ENCODE peak calls at places on chromosomes 11 and 22, in six cellular contexts. O is IMR-90, R is K562, N is fibroblast of lung, A is HepG2, Y is neuronal stem cell. E is an unnamed sample.

GRCh38 chr11:61814958-61815789 is 1.6 kb downstream of the FADS1 start:
- DNase-seq in O (peak; percentile 95), R (peak; percentile 90), N (peak; percentile 95), A (peak; percentile 96), Y (peak; percentile 97), E (peak; percentile 91)

GRCh38 chr11:40255457-40255856 is 1204.0 kb downstream of the LRRC4C start:
- DNase-seq in O (no peak), R (no peak), N (no peak), A (no peak), Y (no peak), E (no peak)

GRCh38 chr11:64334764-64335741 is 5.0 kb upstream of the CCDC88B start:
- DNase-seq in O (peak; percentile 96), R (peak; percentile 94), N (peak; percentile 97), A (peak; percentile 85), Y (no peak), E (peak; percentile 80)

GRCh38 chr11:19225123-19225522 is 15.6 kb downstream of the E2F8 start:
- DNase-seq in O (no peak), R (no peak), N (no peak), A (no peak), Y (no peak), E (no peak)

GRCh38 chr11:59141673-59142460 is 789 bp upstream of the FAM111A start:
- DNase-seq in O (peak; percentile 68), R (no peak), N (peak; percentile 75), A (no peak), Y (no peak), E (no peak)

GRCh38 chr22:19187716-19188563 is 9.4 kb upstream of the SLC25A1 start:
- DNase-seq in O (no peak), R (no peak), N (no peak), A (no peak), Y (no peak), E (no peak)

GRCh38 chr11:61429346-61429690 is 457 bp downstream of the CPSF7 start:
- DNase-seq in O (peak; percentile 44), R (peak; percentile 84), N (peak; percentile 46), A (peak; percentile 66), Y (peak; percentile 73), E (peak; percentile 63)

GRCh38 chr11:74756571-74756970 is 7.9 kb downstream of the RNF169 start:
- DNase-seq in O (no peak), R (no peak), N (no peak), A (peak; percentile 53), Y (no peak), E (no peak)

GRCh38 chr22:36445158-36445668 is 36.2 kb downstream of the TXN2 start:
- DNase-seq in O (peak; percentile 97), R (no peak), N (peak; percentile 99), A (peak; percentile 47), Y (no peak), E (no peak)

GRCh38 chr22:32685527-32685926 is 116.0 kb upstream of the TIMP3 start:
- DNase-seq in O (peak; percentile 20), R (no peak), N (no peak), A (no peak), Y (no peak), E (no peak)

GRCh38 chr11:29119116-29119515 is 897.7 kb downstream of the KCNA4 start:
- DNase-seq in O (peak; percentile 72), R (no peak), N (peak; percentile 40), A (no peak), Y (no peak), E (no peak)

GRCh38 chr11:118339281-118340045 is 3.0 kb downstream of the CD3D start:
- DNase-seq in O (no peak), R (peak; percentile 22), N (no peak), A (no peak), Y (no peak), E (no peak)

GRCh38 chr11:13384837-13385417 is 78.1 kb downstream of the BTBD10 start:
- DNase-seq in O (peak; percentile 68), R (peak; percentile 23), N (peak; percentile 49), A (peak; percentile 25), Y (peak; percentile 23), E (peak; percentile 36)

GRCh38 chr22:35742342-35743100 is 24.8 kb downstream of the APOL5 start:
- DNase-seq in O (peak; percentile 81), R (peak; percentile 54), N (peak; percentile 89), A (no peak), Y (no peak), E (no peak)

GRCh38 chr22:38707346-38707745 is 1.6 kb downstream of the GTPBP1 start:
- DNase-seq in O (peak; percentile 73), R (no peak), N (peak; percentile 53), A (peak; percentile 80), Y (no peak), E (peak; percentile 49)

GRCh38 chr11:47256374-47256773 is 1.4 kb upstream of the NR1H3 start:
- DNase-seq in O (no peak), R (no peak), N (no peak), A (no peak), Y (no peak), E (no peak)

GRCh38 chr22:35705141-35705540 is 12.5 kb upstream of the APOL5 start:
- DNase-seq in O (peak; percentile 95), R (no peak), N (peak; percentile 84), A (no peak), Y (no peak), E (no peak)

GRCh38 chr11:119473226-119473625 is 50.3 kb upstream of the THY1 start:
- DNase-seq in O (no peak), R (no peak), N (no peak), A (peak; percentile 30), Y (no peak), E (no peak)

GRCh38 chr11:4061700-4062099 is 32.9 kb upstream of the RRM1 start:
- DNase-seq in O (no peak), R (no peak), N (no peak), A (no peak), Y (no peak), E (no peak)

GRCh38 chr11:58914821-58915543 is 24.3 kb upstream of the GLYATL1 start:
- DNase-seq in O (peak; percentile 24), R (no peak), N (peak; percentile 44), A (no peak), Y (no peak), E (no peak)

GRCh38 chr11:82980292-82980691 is 78.8 kb downstream of the DDIAS start:
- DNase-seq in O (peak; percentile 84), R (no peak), N (peak; percentile 90), A (no peak), Y (no peak), E (no peak)

GRCh38 chr11:112817376-112817775 is 143.8 kb upstream of the NCAM1 start:
- DNase-seq in O (no peak), R (no peak), N (no peak), A (no peak), Y (no peak), E (no peak)

GRCh38 chr11:113213549-113213948 is 100.8 kb upstream of the TTC12 start:
- DNase-seq in O (no peak), R (no peak), N (no peak), A (no peak), Y (no peak), E (no peak)

GRCh38 chr11:24781288-24781687 is 284.4 kb downstream of the LUZP2 start:
- DNase-seq in O (no peak), R (no peak), N (no peak), A (no peak), Y (no peak), E (no peak)

GRCh38 chr11:12086271-12087074 is 23.9 kb upstream of the MICAL2 start:
- DNase-seq in O (peak; percentile 97), R (no peak), N (peak; percentile 99), A (peak; percentile 37), Y (no peak), E (peak; percentile 52)

GRCh38 chr11:39255648-39256047 is 2203.8 kb downstream of the LRRC4C start:
- DNase-seq in O (no peak), R (no peak), N (no peak), A (no peak), Y (no peak), E (no peak)

GRCh38 chr11:123254357-123254756 is 59.3 kb upstream of the CLMP start:
- DNase-seq in O (no peak), R (no peak), N (no peak), A (no peak), Y (no peak), E (no peak)

GRCh38 chr11:95231881-95232605 is 1.0 kb upstream of the SESN3 start:
- DNase-seq in O (no peak), R (no peak), N (peak; percentile 78), A (no peak), Y (no peak), E (peak; percentile 72)

GRCh38 chr11:134841411-134841810 is 429.4 kb upstream of the B3GAT1 start:
- DNase-seq in O (no peak), R (no peak), N (no peak), A (no peak), Y (no peak), E (no peak)

GRCh38 chr11:69449320-69450063 is 32.0 kb upstream of the LINC01488 start:
- DNase-seq in O (peak; percentile 47), R (peak; percentile 82), N (peak; percentile 57), A (peak; percentile 61), Y (no peak), E (no peak)

GRCh38 chr11:132782102-132782501 is 750.2 kb downstream of the OPCML start:
- DNase-seq in O (no peak), R (no peak), N (no peak), A (no peak), Y (no peak), E (no peak)

DNA sequence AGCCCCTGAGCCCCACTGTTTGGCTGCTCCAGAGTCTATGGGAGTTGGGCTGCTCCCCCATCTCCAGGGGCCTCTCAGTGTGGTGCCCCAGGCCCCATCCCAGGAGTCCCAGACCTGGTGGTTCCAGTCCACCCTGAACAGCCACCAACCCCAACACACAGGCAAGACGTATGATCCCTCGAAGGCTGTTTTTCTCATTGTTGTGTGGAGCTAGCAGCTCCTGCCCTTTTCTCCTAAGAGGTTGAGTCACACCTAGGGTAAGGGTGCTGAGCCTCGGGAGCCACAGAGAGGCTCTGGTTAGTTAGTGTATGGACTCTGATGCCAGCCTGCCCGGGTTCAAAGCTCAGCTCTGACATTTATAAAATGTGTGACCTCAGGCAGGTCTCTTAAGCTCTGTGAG is 47.1 kb downstream of the FBLN1 start:
- DNase-seq in O (no peak), R (no peak), N (no peak), A (no peak), Y (no peak), E (no peak)
- H3K36me3 ChIP-seq in O (peaks cover 63% of the 10 kb centered on the region), R (no peaks in the 10 kb centered on the region), N (peaks cover 5% of the 10 kb centered on the region), A (peaks cover 18% of the 10 kb centered on the region), Y (peaks cover 77% of the 10 kb centered on the region), E (no peaks in the 10 kb centered on the region)

DNA sequence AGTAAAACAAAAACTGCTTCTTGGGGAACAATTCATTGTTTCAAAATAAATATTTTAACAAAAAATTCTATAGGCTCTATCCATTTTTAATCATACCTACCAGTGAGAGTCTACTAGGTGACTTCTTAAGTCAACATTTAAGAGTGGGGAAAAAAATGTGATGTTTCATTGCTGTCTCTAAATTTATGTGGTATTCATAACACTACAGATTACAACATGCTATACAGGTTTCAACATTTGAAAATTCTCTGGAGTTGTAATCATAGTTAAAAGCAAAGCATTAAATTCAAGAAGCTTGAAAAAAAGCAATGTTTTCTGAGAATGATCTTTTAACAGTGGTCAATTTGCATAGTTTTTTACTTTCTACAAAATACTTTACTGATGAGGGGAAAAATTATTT is 18.3 kb downstream of the SBF2 start:
- DNase-seq in O (no peak), R (no peak), N (no peak), A (no peak), Y (no peak), E (no peak)
- H3K27ac ChIP-seq in O (no peak overlapping the region), R (no peak overlapping the region), N (no peak overlapping the region), A (no peak overlapping the region), Y (no peak overlapping the region), E (no peak overlapping the region)

GRCh38 chr11:75911459-75911858 is 96.4 kb downstream of the UVRAG start:
- DNase-seq in O (no peak), R (no peak), N (no peak), A (no peak), Y (no peak), E (no peak)
- H3K9ac ChIP-seq in O (no peak overlapping the region), R (no peak overlapping the region), N (no peak overlapping the region), A (no peak overlapping the region), Y (no peak overlapping the region), E (no peak overlapping the region)

GRCh38 chr11:86275493-86276370 is 26.3 kb upstream of the HIKESHI start:
- DNase-seq in O (no peak), R (no peak), N (no peak), A (no peak), Y (no peak), E (no peak)
- H3K36me3 ChIP-seq in O (peaks cover 2% of the 10 kb centered on the region), R (peaks cover 78% of the 10 kb centered on the region), N (peaks cover 3% of the 10 kb centered on the region), A (peaks cover 6% of the 10 kb centered on the region), Y (peaks cover 90% of the 10 kb centered on the region), E (peaks cover 5% of the 10 kb centered on the region)